ENCODE peak calls at places on chromosomes 6 and 20, in nine cellular contexts. F is hepatocyte, Z is colonic mucosa, N is tibial nerve, M is IMR-90, K is cardiac muscle cell, J is upper lobe of left lung, R is esophagus squamous epithelium, O is heart right ventricle. G is an unnamed sample.

GRCh38 chr20:43590036-43590391 is 723 bp upstream of the IFT52 start:
- DNase-seq in K (peak; percentile 34), N (peak; percentile 9), Z (peak; percentile 25), J (no peak), O (no peak), F (no peak), R (no peak), M (no peak), G (no peak)

GRCh38 chr6:135798751-135799515 is 52.6 kb upstream of the PDE7B start:
- DNase-seq in R (no peak), M (no peak), J (no peak), N (no peak), O (no peak), K (no peak), Z (no peak), F (no peak), G (no peak)

GRCh38 chr6:99425647-99426453 is 742 bp upstream of the PNISR start:
- DNase-seq in R (peak; percentile 30), Z (peak; percentile 92), M (peak; percentile 89), K (peak; percentile 89), O (peak; percentile 79), N (peak; percentile 85), F (peak; percentile 91), J (no peak), G (peak; percentile 93)

GRCh38 chr20:47293524-47294157 is 62.9 kb downstream of the ZMYND8 start:
- DNase-seq in F (no peak), N (no peak), O (no peak), J (no peak), M (no peak), Z (no peak), R (no peak), K (no peak), G (no peak)

GRCh38 chr6:137000825-137001224 is 43.9 kb downstream of the IL20RA start:
- DNase-seq in F (no peak), O (no peak), J (no peak), M (no peak), N (no peak), K (no peak), Z (no peak), R (no peak), G (no peak)

GRCh38 chr20:62741191-62741676 is 32.6 kb downstream of the NTSR1 start:
- DNase-seq in K (peak; percentile 61), J (peak; percentile 24), M (no peak), O (peak; percentile 4), F (no peak), N (no peak), R (no peak), Z (no peak), G (peak; percentile 65)

GRCh38 chr20:59221049-59221748 is 57.6 kb downstream of the ZNF831 start:
- DNase-seq in R (no peak), M (no peak), F (no peak), K (no peak), J (no peak), N (peak; percentile 15), O (no peak), Z (no peak), G (no peak)

GRCh38 chr6:30898750-30899360 is 9.2 kb upstream of the GTF2H4 start:
- DNase-seq in F (no peak), K (no peak), J (no peak), M (no peak), N (no peak), Z (no peak), R (no peak), O (no peak), G (peak; percentile 72)

GRCh38 chr6:1496836-1497592 is 107.6 kb downstream of the FOXF2 start:
- DNase-seq in R (no peak), O (no peak), M (no peak), Z (no peak), F (peak; percentile 28), N (no peak), K (no peak), J (no peak), G (no peak)

GRCh38 chr20:19314619-19315018 is 102.2 kb downstream of the SLC24A3 start:
- DNase-seq in N (no peak), Z (no peak), K (no peak), F (no peak), J (no peak), R (no peak), O (no peak), M (no peak), G (no peak)

GRCh38 chr6:170230520-170231390 is 60.1 kb downstream of the DLL1 start:
- DNase-seq in O (peak; percentile 31), N (no peak), Z (no peak), F (no peak), K (no peak), M (no peak), R (no peak), J (no peak), G (peak; percentile 50)

GRCh38 chr6:20876016-20876415 is 341.8 kb downstream of the CDKAL1 start:
- DNase-seq in M (peak; percentile 77), K (no peak), J (no peak), Z (no peak), N (no peak), R (no peak), F (peak; percentile 8), O (no peak), G (no peak)

GRCh38 chr20:48619126-48620101 is 208.4 kb downstream of the PREX1 start:
- DNase-seq in R (no peak), M (no peak), F (peak; percentile 41), Z (no peak), J (peak; percentile 67), K (no peak), O (peak; percentile 47), N (no peak), G (peak; percentile 71)

GRCh38 chr20:57432874-57433491 is 41.8 kb downstream of the RBM38 start:
- DNase-seq in N (no peak), Z (peak; percentile 82), J (peak; percentile 88), R (peak; percentile 30), F (no peak), O (peak; percentile 65), K (peak; percentile 74), M (no peak), G (no peak)

GRCh38 chr6:169109381-169109780 is 144.3 kb downstream of the THBS2 start:
- DNase-seq in F (no peak), O (no peak), Z (no peak), J (no peak), R (no peak), K (no peak), M (no peak), N (no peak), G (no peak)

GRCh38 chr6:111294374-111294967 is 188.5 kb downstream of the REV3L start:
- DNase-seq in F (no peak), O (no peak), R (no peak), K (no peak), J (no peak), Z (no peak), M (no peak), N (no peak), G (no peak)

GRCh38 chr20:57393321-57394086 is 2.3 kb downstream of the RBM38 start:
- DNase-seq in J (no peak), M (no peak), K (no peak), N (no peak), Z (peak; percentile 69), R (no peak), O (no peak), F (no peak), G (peak; percentile 37)

GRCh38 chr20:38434310-38434741 is 802 bp downstream of the SNHG17 start:
- DNase-seq in K (peak; percentile 24), Z (no peak), M (peak; percentile 23), R (no peak), O (no peak), J (peak; percentile 41), F (peak; percentile 45), N (no peak), G (peak; percentile 69)

GRCh38 chr6:155493694-155494143 is 38.1 kb upstream of the NOX3 start:
- DNase-seq in R (no peak), Z (peak; percentile 28), F (peak; percentile 81), J (no peak), N (peak; percentile 40), O (no peak), K (no peak), M (peak; percentile 100), G (no peak)

DNA sequence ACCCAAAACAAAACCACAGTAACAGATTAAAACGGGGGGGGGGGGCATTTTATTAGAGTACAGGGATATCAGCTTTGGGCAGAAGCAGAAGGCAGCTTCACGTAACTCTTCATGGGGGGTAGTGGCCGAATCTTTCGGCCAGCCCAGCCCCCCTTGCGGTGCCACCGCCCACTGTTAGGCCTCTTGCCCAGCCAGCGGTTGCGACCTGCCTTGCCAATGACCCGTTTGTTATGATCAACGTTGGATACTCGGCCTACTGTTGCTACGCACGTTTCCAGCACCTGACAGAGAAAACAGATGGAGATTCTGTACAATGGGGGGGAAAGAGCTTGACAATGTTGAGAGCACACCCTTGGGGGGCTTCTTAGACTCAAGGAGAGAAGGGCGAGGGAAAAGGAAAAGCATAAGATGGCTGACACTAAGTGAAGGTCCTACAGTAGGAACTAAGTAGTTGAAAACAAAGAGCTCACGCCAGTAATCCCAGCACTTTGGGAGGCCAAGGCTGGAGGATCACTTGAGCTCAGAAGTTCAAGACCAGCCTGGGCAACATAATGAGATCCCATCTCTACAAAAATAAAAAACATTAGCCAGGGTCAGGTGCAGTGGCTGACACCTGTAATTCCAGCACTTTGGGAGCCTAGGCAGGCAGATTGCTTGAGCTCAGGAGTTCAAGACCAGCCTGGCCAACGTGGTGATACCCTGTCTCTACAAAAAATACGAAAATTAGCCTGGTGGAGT is 724 bp upstream of the CUL7 start:
- DNase-seq in Z (no peak), O (no peak), F (no peak), M (no peak), N (no peak), J (peak; percentile 82), K (no peak), R (no peak), G (peak; percentile 7)
- H3K4me3 ChIP-seq in Z (peak overlapping the region; percentile 84), O (peak overlapping the region; percentile 69), F (no peak overlapping the region), M (peak overlapping the region; percentile 16), N (peak overlapping the region; percentile 69), J (peak overlapping the region; percentile 76), K (peak overlapping the region; percentile 50), R (peak overlapping the region; percentile 77), G (peak overlapping the region; percentile 72)

GRCh38 chr6:95768539-95768938 is 191.2 kb downstream of the MANEA start:
- DNase-seq in F (peak; percentile 6), O (no peak), R (no peak), J (no peak), N (no peak), K (peak; percentile 10), M (no peak), Z (no peak), G (no peak)
- TF ChIP-seq CTCF in F (no peak), O (no peak), R (no peak), J (no peak), N (no peak), K (no peak), M (no peak), Z (no peak), G (no peak)

DNA sequence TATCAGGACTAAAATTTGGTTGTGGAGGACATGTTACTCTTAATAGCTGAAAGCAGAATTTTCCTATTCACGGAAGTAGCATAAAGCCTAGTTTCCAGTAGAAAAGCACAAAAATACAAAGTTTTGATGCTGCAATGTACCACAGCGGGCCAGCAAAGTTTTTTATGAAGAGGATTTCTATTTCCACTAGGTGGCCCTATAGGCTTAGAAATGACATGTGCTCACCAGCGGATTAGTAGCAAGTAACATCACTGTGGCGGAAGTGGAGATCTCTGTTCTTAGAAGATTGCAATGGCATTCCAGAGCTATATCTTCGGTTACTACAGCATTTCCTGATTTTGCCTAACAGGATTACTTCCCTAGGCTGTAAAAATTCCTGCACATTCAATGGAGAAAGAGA is 1219.0 kb upstream of the EYS start:
- DNase-seq in R (no peak), F (no peak), N (no peak), Z (no peak), O (no peak), K (no peak), J (no peak), M (no peak), G (no peak)
- H3K9me3 ChIP-seq in R (peaks cover 27% of the 10 kb centered on the region), F (peaks cover 5% of the 10 kb centered on the region), N (peaks cover 3% of the 10 kb centered on the region), Z (no peaks in the 10 kb centered on the region), O (peaks cover 10% of the 10 kb centered on the region), K (no peaks in the 10 kb centered on the region), J (peaks cover 21% of the 10 kb centered on the region), M (peaks cover 4% of the 10 kb centered on the region), G (peaks cover 23% of the 10 kb centered on the region)

GRCh38 chr6:117920493-117920845 is 13.4 kb downstream of the SLC35F1 start:
- DNase-seq in K (no peak), M (no peak), Z (no peak), J (no peak), N (no peak), R (no peak), O (no peak), F (peak; percentile 17), G (no peak)
- H3K4me3 ChIP-seq in K (peak overlapping the region; percentile 30), M (no peak overlapping the region), Z (no peak overlapping the region), J (no peak overlapping the region), N (peak overlapping the region; percentile 53), R (peak overlapping the region; percentile 29), O (peak overlapping the region; percentile 41), F (no peak overlapping the region), G (peak overlapping the region; percentile 39)